ENCODE peak calls at places on chromosomes 5 and 9, in six cellular contexts. Q is prostate gland, O is GM23248, R is AG04450, L is PC-9, A is psoas muscle. F is an unnamed sample.
A peak's percentile ranks its signal among the peaks of the same experiment; 100 is the strongest.

GRCh38 chr9:113808391-113809191 is 67.5 kb upstream of the ZNF618 start:
- DNase-seq in Q (no peak), O (peak; percentile 90), R (peak; percentile 26), L (no peak), A (peak; percentile 22), F (no peak)

GRCh38 chr5:132586063-132586462 is 29.3 kb downstream of the RAD50 start:
- DNase-seq in Q (no peak), O (no peak), R (no peak), L (no peak), A (no peak), F (no peak)

GRCh38 chr9:79165006-79165405 is 406.8 kb upstream of the TLE4 start:
- DNase-seq in Q (no peak), O (peak; percentile 73), R (peak; percentile 23), L (no peak), A (no peak), F (no peak)

GRCh38 chr5:103589416-103590175 is 27.0 kb upstream of the NUDT12 start:
- DNase-seq in Q (no peak), O (peak; percentile 31), R (no peak), L (no peak), A (no peak), F (no peak)

GRCh38 chr5:79486116-79486515 is 27.8 kb downstream of the HOMER1 start:
- DNase-seq in Q (no peak), O (no peak), R (no peak), L (no peak), A (no peak), F (no peak)

GRCh38 chr5:140372971-140373487 is 13.0 kb downstream of the SLC4A9 start:
- DNase-seq in Q (peak; percentile 37), O (peak; percentile 78), R (peak; percentile 44), L (peak; percentile 56), A (peak; percentile 75), F (no peak)

GRCh38 chr5:180613188-180613587 is 21.9 kb upstream of the SCGB3A1 start:
- DNase-seq in Q (no peak), O (no peak), R (no peak), L (no peak), A (no peak), F (no peak)

GRCh38 chr5:94777163-94777885 is 158.9 kb downstream of the SLF1 start:
- DNase-seq in Q (no peak), O (peak; percentile 14), R (no peak), L (no peak), A (no peak), F (no peak)

GRCh38 chr5:142717582-142718215 is 31.8 kb upstream of the FGF1 start:
- DNase-seq in Q (peak; percentile 21), O (peak; percentile 84), R (peak; percentile 34), L (peak; percentile 45), A (no peak), F (no peak)

GRCh38 chr5:6712582-6713273 is 504 bp upstream of the TENT4A start:
- DNase-seq in Q (peak; percentile 96), O (peak; percentile 97), R (peak; percentile 86), L (peak; percentile 92), A (peak; percentile 97), F (peak; percentile 83)

GRCh38 chr5:18465833-18466681 is 831.8 kb downstream of the TAF11L14 start:
- DNase-seq in Q (peak; percentile 26), O (peak; percentile 63), R (no peak), L (peak; percentile 37), A (no peak), F (no peak)

GRCh38 chr9:80177949-80178480 is 606.2 kb downstream of the TLE4 start:
- DNase-seq in Q (no peak), O (no peak), R (no peak), L (no peak), A (no peak), F (no peak)

GRCh38 chr5:179464631-179465030 is 85.7 kb upstream of the RUFY1 start:
- DNase-seq in Q (no peak), O (no peak), R (no peak), L (no peak), A (no peak), F (no peak)

GRCh38 chr5:172748341-172748843 is 22.6 kb downstream of the DUSP1 start:
- DNase-seq in Q (no peak), O (no peak), R (no peak), L (no peak), A (peak; percentile 67), F (no peak)

GRCh38 chr5:93915142-93915553 is 173.7 kb upstream of the POU5F2 start:
- DNase-seq in Q (no peak), O (peak; percentile 68), R (peak; percentile 18), L (peak; percentile 47), A (no peak), F (peak; percentile 13)

GRCh38 chr5:31706186-31706585 is 67.3 kb downstream of the PDZD2 start:
- DNase-seq in Q (no peak), O (no peak), R (no peak), L (peak; percentile 31), A (no peak), F (no peak)

GRCh38 chr9:112176410-112177010 is 1.4 kb upstream of the SUSD1 start:
- DNase-seq in Q (no peak), O (no peak), R (no peak), L (no peak), A (no peak), F (no peak)

GRCh38 chr9:134981001-134981400 is 63.3 kb upstream of the FCN1 start:
- DNase-seq in Q (no peak), O (no peak), R (no peak), L (no peak), A (no peak), F (no peak)

GRCh38 chr5:139575313-139575646 is 14.1 kb downstream of the UBE2D2 start:
- DNase-seq in Q (no peak), O (no peak), R (no peak), L (no peak), A (no peak), F (no peak)

GRCh38 chr5:159773062-159773924 is 143.0 kb upstream of the ADRA1B start:
- DNase-seq in Q (peak; percentile 20), O (peak; percentile 97), R (peak; percentile 46), L (peak; percentile 71), A (peak; percentile 86), F (no peak)

GRCh38 chr9:124248992-124249391 is 8.8 kb upstream of the NEK6 start:
- DNase-seq in Q (no peak), O (no peak), R (no peak), L (no peak), A (no peak), F (no peak)

GRCh38 chr5:35488055-35488454 is 129.6 kb upstream of the SPEF2 start:
- DNase-seq in Q (no peak), O (no peak), R (no peak), L (no peak), A (no peak), F (no peak)

GRCh38 chr5:40660751-40661150 is 19.0 kb upstream of the PTGER4 start:
- DNase-seq in Q (no peak), O (no peak), R (no peak), L (no peak), A (no peak), F (no peak)

GRCh38 chr9:136329211-136329627 is 1.9 kb downstream of the GPSM1 start:
- DNase-seq in Q (no peak), O (peak; percentile 57), R (no peak), L (no peak), A (no peak), F (no peak)
- H3K4me3 ChIP-seq in Q (no peak overlapping the region), O (peak overlapping the region; percentile 72), R (peak overlapping the region; percentile 97), L (no peak overlapping the region), A (no peak overlapping the region), F (no peak overlapping the region)

GRCh38 chr9:108786322-108786721 is 69.5 kb downstream of the ACTL7B start:
- DNase-seq in Q (no peak), O (peak; percentile 22), R (no peak), L (no peak), A (no peak), F (no peak)

GRCh38 chr9:108789742-108790141 is 66.0 kb downstream of the ACTL7B start:
- DNase-seq in Q (no peak), O (no peak), R (no peak), L (no peak), A (no peak), F (no peak)

GRCh38 chr9:108787664-108788048 is 68.1 kb downstream of the ACTL7B start:
- DNase-seq in Q (peak; percentile 20), O (no peak), R (no peak), L (no peak), A (no peak), F (no peak)

GRCh38 chr9:108784998-108785397 is 70.8 kb downstream of the ACTL7B start:
- DNase-seq in Q (no peak), O (peak; percentile 82), R (no peak), L (no peak), A (no peak), F (no peak)

GRCh38 chr9:108786756-108787663 is 68.8 kb downstream of the ACTL7B start:
- DNase-seq in Q (peak; percentile 12), O (peak; percentile 69), R (no peak), L (peak; percentile 65), A (no peak), F (no peak)
- H3K4me3 ChIP-seq in Q (no peak overlapping the region), O (no peak overlapping the region), R (no peak overlapping the region), L (no peak overlapping the region), A (no peak overlapping the region), F (no peak overlapping the region)

DNA sequence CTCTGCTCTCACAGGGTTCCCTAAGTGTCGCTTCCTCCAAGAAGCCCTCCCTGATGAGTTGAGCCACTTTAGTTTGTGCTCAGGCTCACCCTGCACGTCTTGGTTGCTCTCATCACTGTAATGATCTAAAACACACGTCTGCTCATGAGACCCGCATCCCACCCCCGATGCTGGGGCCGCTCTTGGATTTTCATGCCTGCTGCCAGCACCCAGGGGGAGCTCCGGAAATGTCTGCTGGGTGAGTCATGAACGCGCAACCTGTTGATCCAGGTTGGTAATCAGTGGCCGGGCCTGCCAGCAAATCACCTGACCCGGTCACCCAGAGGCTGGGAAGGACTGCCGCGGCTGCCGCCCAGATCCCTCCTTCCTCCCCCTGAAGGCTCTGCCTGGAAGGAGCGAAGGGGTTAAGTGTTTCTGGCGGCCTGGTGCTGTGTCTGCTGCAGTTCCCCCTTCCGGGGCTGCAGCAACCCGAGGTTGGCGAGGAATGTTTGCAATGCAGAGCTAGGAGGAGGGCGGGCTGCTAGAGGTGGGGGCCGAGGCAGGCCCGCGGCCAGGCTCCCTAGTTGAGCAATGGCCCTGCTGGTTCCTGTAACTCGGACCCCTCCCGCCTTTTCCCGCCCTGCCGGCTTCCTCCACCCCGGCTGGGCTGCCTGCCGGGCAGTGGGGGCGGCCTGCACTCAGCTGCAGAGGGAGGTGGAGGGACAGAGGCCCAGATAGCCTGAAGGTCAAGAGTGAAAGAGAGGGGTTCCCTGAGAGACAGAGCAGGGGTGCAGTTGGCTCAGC is 156.1 kb upstream of the IER5L start:
- DNase-seq in Q (peak; percentile 97), O (peak; percentile 92), R (peak; percentile 87), L (peak; percentile 98), A (peak; percentile 91), F (no peak)
- H3K4me3 ChIP-seq in Q (no peak overlapping the region), O (peak overlapping the region; percentile 43), R (peak overlapping the region; percentile 12), L (peak overlapping the region; percentile 43), A (no peak overlapping the region), F (no peak overlapping the region)

GRCh38 chr5:122312670-122312988 is 592 bp downstream of the SNCAIP start:
- DNase-seq in Q (peak; percentile 7), O (peak; percentile 74), R (no peak), L (no peak), A (peak; percentile 15), F (no peak)

GRCh38 chr5:122311888-122312669 is at the start of gene SNCAIP:
- DNase-seq in Q (peak; percentile 31), O (peak; percentile 79), R (no peak), L (no peak), A (peak; percentile 51), F (no peak)

GRCh38 chr5:122313001-122313402 is 965 bp downstream of the SNCAIP start:
- DNase-seq in Q (peak; percentile 34), O (peak; percentile 76), R (no peak), L (no peak), A (peak; percentile 33), F (no peak)

GRCh38 chr5:122310886-122311285 is 1.2 kb upstream of the SNCAIP start:
- DNase-seq in Q (no peak), O (peak; percentile 69), R (no peak), L (no peak), A (peak; percentile 23), F (no peak)

GRCh38 chr5:122311400-122311887 is 593 bp upstream of the SNCAIP start:
- DNase-seq in Q (no peak), O (peak; percentile 23), R (no peak), L (no peak), A (no peak), F (no peak)
- H3K4me3 ChIP-seq in Q (peak overlapping the region; percentile 41), O (peak overlapping the region; percentile 71), R (peak overlapping the region; percentile 75), L (no peak overlapping the region), A (peak overlapping the region; percentile 55), F (no peak overlapping the region)